ENCODE peak calls at places on chromosomes 6 and 20, in nine cellular contexts. B is AG09309, I is GM23338, X is AG04450, P is heart right ventricle, E is colonic mucosa, R is left lung, K is GM06990, U is H1. Q is an unnamed sample.

GRCh38 chr6:29552512-29553051 is 7.0 kb downstream of the UBD start:
- DNase-seq in B (peak; percentile 43), X (peak; percentile 29), R (no peak), P (peak; percentile 41), U (no peak), K (no peak), I (peak; percentile 62), E (no peak), Q (peak; percentile 77)

GRCh38 chr6:111651185-111652034 is 45.7 kb upstream of the TRAF3IP2 start:
- DNase-seq in K (no peak), I (no peak), X (no peak), B (no peak), U (no peak), E (no peak), P (no peak), R (no peak), Q (peak; percentile 47)

GRCh38 chr6:357791-358341 is 33.7 kb upstream of the IRF4 start:
- DNase-seq in R (peak; percentile 78), P (no peak), B (no peak), K (no peak), I (no peak), E (no peak), X (no peak), U (no peak), Q (no peak)

GRCh38 chr6:146423450-146423849 is 120.2 kb upstream of the RAB32 start:
- DNase-seq in K (no peak), B (no peak), P (no peak), E (no peak), I (no peak), X (no peak), R (no peak), U (no peak), Q (no peak)

GRCh38 chr6:84093405-84094049 is 60.0 kb downstream of the MRAP2 start:
- DNase-seq in P (no peak), B (no peak), K (peak; percentile 23), X (no peak), U (no peak), I (no peak), R (no peak), E (no peak), Q (no peak)

GRCh38 chr20:22502731-22503191 is 81.6 kb downstream of the FOXA2 start:
- DNase-seq in K (no peak), U (no peak), B (no peak), P (no peak), I (no peak), X (no peak), E (peak; percentile 78), R (no peak), Q (no peak)

GRCh38 chr20:3766381-3766780 is 1.2 kb downstream of the ADISSP start:
- DNase-seq in P (no peak), X (no peak), U (no peak), I (no peak), R (no peak), E (no peak), B (no peak), K (no peak), Q (no peak)

GRCh38 chr6:142728910-142729481 is 216.0 kb downstream of the HIVEP2 start:
- DNase-seq in U (no peak), P (no peak), E (no peak), R (no peak), K (no peak), B (peak; percentile 46), X (no peak), I (no peak), Q (peak; percentile 81)

GRCh38 chr6:35919827-35920751 is 809 bp downstream of the SRPK1 start:
- DNase-seq in I (peak; percentile 58), P (no peak), E (peak; percentile 77), R (peak; percentile 76), B (no peak), U (no peak), X (no peak), K (peak; percentile 49), Q (peak; percentile 62)

GRCh38 chr6:148969679-148970078 is 222.8 kb downstream of the UST start:
- DNase-seq in R (no peak), B (no peak), X (peak; percentile 86), K (no peak), I (peak; percentile 49), U (no peak), E (no peak), P (peak; percentile 29), Q (peak; percentile 60)

GRCh38 chr20:7406671-7407070 is 533.6 kb downstream of the HAO1 start:
- DNase-seq in B (no peak), P (no peak), U (no peak), X (no peak), K (no peak), R (no peak), I (no peak), E (no peak), Q (no peak)

GRCh38 chr20:14925286-14925685 is 587.9 kb upstream of the FLRT3 start:
- DNase-seq in R (no peak), K (no peak), P (no peak), B (no peak), E (no peak), X (no peak), U (no peak), I (no peak), Q (peak; percentile 47)

GRCh38 chr6:157056275-157056674 is 267.0 kb downstream of the TMEM242 start:
- DNase-seq in K (peak; percentile 35), U (no peak), I (no peak), E (no peak), P (no peak), R (no peak), X (no peak), B (no peak), Q (no peak)

GRCh38 chr6:104789770-104790190 is 69.9 kb downstream of the HACE1 start:
- DNase-seq in X (peak; percentile 10), I (peak; percentile 41), P (no peak), E (no peak), U (no peak), K (peak; percentile 9), B (peak; percentile 45), R (no peak), Q (peak; percentile 46)

DNA sequence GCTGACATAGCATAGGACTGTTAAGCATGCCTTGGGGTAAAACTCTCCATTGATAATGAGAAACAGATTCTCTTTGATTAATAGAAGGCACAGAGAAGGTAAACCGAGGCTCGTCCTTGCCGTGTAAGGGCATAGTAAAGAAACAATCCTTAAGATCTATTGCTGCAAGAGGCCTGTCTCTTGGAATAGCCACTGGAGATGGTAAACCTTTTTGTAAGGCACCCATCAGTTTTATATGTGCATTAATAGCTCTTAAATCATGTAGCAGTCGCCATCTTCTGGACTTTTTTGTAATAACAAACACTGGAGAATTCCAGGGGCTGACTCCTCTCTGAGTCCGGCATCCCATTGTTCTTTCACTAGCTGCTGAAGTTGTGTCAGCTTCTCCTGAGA is 8.4 kb upstream of the ABHD12 start:
- DNase-seq in R (no peak), I (peak; percentile 83), U (no peak), E (peak; percentile 56), X (peak; percentile 59), B (peak; percentile 55), K (no peak), P (peak; percentile 31), Q (peak; percentile 83)
- TF ChIP-seq CTCF in R (peak; percentile 51), I (peak; percentile 62), U (no peak), E (peak; percentile 50), X (peak; percentile 68), B (peak; percentile 56), K (peak; percentile 56), P (peak; percentile 31), Q (peak; percentile 72)

GRCh38 chr6:79869184-79869583 is 78.2 kb downstream of the ELOVL4 start:
- DNase-seq in R (no peak), X (no peak), B (no peak), P (no peak), I (no peak), E (no peak), K (no peak), U (no peak), Q (no peak)

GRCh38 chr6:79868098-79868722 is 79.1 kb downstream of the ELOVL4 start:
- DNase-seq in K (no peak), R (no peak), U (no peak), I (peak; percentile 95), X (peak; percentile 39), E (peak; percentile 55), P (peak; percentile 25), B (peak; percentile 23), Q (peak; percentile 75)

GRCh38 chr6:79872986-79873385 is 74.4 kb downstream of the ELOVL4 start:
- DNase-seq in P (no peak), B (peak; percentile 69), R (no peak), E (no peak), I (no peak), U (no peak), K (no peak), X (no peak), Q (peak; percentile 76)

GRCh38 chr6:79872303-79872702 is 75.0 kb downstream of the ELOVL4 start:
- DNase-seq in U (no peak), X (no peak), B (no peak), E (no peak), K (no peak), I (no peak), R (no peak), P (no peak), Q (peak; percentile 15)

GRCh38 chr6:79869600-79870084 is 77.7 kb downstream of the ELOVL4 start:
- DNase-seq in K (peak; percentile 75), P (peak; percentile 60), E (peak; percentile 86), I (peak; percentile 89), X (peak; percentile 21), U (peak; percentile 59), B (peak; percentile 2), R (peak; percentile 95), Q (peak; percentile 63)
- H3K4me3 ChIP-seq in K (peak overlapping the region; percentile 27), P (peak overlapping the region; percentile 35), E (peak overlapping the region; percentile 12), I (peak overlapping the region; percentile 39), X (peak overlapping the region; percentile 31), U (peak overlapping the region; percentile 26), B (no peak overlapping the region), R (no peak overlapping the region), Q (peak overlapping the region; percentile 18)

DNA sequence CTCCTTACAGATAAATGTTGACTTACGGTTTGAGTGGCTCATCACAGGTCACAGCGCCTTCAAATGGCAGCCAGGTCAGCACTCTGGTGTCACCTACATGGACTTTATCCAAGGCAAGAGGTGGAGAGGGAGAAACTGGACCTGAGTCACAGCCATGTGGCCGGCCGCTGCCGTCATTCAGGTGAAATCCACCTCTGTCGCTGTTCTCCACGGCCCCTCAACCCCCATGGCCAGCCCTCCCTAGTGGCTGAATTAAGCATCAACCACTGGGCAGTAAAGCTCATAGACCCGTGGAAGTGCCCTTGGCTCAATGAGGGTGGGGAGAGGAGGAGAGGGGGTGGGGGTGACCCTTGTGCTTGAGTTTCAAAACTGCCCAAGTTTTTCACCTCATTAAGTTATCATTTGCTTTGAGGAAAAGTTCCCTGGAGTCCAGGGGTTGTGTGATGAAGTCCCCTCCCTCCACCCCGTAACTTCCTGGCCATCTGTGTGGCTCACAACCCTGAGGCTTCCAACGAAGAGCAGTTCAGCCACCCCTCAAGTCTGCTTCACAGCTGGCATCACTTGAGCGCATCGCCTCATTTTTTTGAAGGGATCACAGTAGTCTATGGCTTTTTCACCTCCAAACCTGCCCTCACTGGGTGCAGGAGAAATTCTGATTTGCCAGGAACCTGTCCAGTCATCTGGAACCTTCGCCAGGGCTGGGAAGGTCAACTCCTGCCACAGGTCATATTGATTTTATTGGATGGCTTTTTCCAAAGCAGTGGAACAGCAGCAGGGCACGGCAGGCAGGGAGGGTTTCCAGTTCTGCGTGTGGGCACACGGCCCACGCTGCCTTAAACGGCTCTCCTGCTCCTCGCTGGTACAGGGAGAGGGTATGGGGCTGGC is 43.5 kb upstream of the APCDD1L start:
- DNase-seq in B (no peak), E (no peak), X (no peak), I (peak; percentile 49), P (no peak), R (no peak), K (no peak), U (no peak), Q (no peak)
- TF ChIP-seq CTCF in B (no peak), E (no peak), X (no peak), I (peak; percentile 40), P (no peak), R (no peak), K (no peak), U (peak; percentile 41), Q (no peak)

GRCh38 chr20:58839474-58839874 is 11.2 kb downstream of the GNAS-AS1 start:
- DNase-seq in U (no peak), X (no peak), P (peak; percentile 34), K (peak; percentile 41), I (peak; percentile 74), R (peak; percentile 79), E (no peak), B (no peak), Q (peak; percentile 17)
- H3K4me3 ChIP-seq in U (peak overlapping the region; percentile 62), X (peak overlapping the region; percentile 13), P (peak overlapping the region; percentile 40), K (no peak overlapping the region), I (peak overlapping the region; percentile 90), R (no peak overlapping the region), E (no peak overlapping the region), B (no peak overlapping the region), Q (no peak overlapping the region)